ENCODE peak calls at places on chromosome X, in ten cellular contexts. X, T, L, O, E, Z, J, S, P and U are unnamed samples.

GRCh38 chrX:18354369-18355329 is at the start of gene SCML2:
- DNase-seq in L (peak), Z (peak), T (peak), S (peak), P (no peak), X (peak), J (peak), E (peak), O (peak), U (no peak)

GRCh38 chrX:87661761-87662160 is 144.2 kb downstream of the KLHL4 start:
- DNase-seq in E (no peak), O (no peak), P (no peak), S (no peak), T (no peak), L (no peak), Z (no peak), J (no peak), X (no peak), U (no peak)

GRCh38 chrX:100098660-100099375 is 311.3 kb downstream of the PCDH19 start:
- DNase-seq in O (no peak), X (no peak), P (no peak), T (no peak), J (no peak), E (no peak), L (no peak), Z (no peak), S (no peak), U (no peak)

GRCh38 chrX:31845003-31845402 is 773.2 kb upstream of the FTHL17 start:
- DNase-seq in J (no peak), L (no peak), Z (no peak), S (no peak), O (no peak), T (no peak), E (no peak), P (no peak), X (no peak), U (no peak)

GRCh38 chrX:133649659-133650058 is 234.4 kb upstream of the GPC4 start:
- DNase-seq in L (no peak), T (no peak), X (no peak), Z (no peak), P (no peak), S (no peak), E (no peak), O (no peak), J (no peak), U (no peak)

GRCh38 chrX:124307253-124307907 is 25.1 kb upstream of the TEX13D start:
- DNase-seq in L (no peak), P (no peak), T (no peak), S (no peak), O (no peak), X (no peak), J (no peak), E (no peak), Z (no peak), U (no peak)

GRCh38 chrX:2735270-2735669 is 16.6 kb upstream of the XG start:
- DNase-seq in T (no peak), S (no peak), X (no peak), Z (no peak), P (no peak), L (no peak), O (no peak), E (no peak), J (no peak), U (no peak)

GRCh38 chrX:107576841-107577240 is 51.5 kb upstream of the PRPS1 start:
- DNase-seq in J (no peak), O (no peak), Z (no peak), X (no peak), L (no peak), E (no peak), S (no peak), T (no peak), P (no peak), U (no peak)

GRCh38 chrX:107676559-107677378 is 48.5 kb downstream of the PRPS1 start:
- DNase-seq in X (peak), J (peak), P (peak), L (peak), S (peak), E (peak), T (peak), O (no peak), Z (peak), U (no peak)

GRCh38 chrX:15911729-15912550 is 57.3 kb upstream of the AP1S2 start:
- DNase-seq in O (no peak), S (no peak), T (no peak), P (no peak), L (no peak), X (no peak), Z (no peak), J (no peak), E (peak), U (no peak)

GRCh38 chrX:64229145-64229544 is 1.3 kb downstream of the ASB12 start:
- DNase-seq in Z (no peak), L (no peak), S (no peak), E (no peak), T (no peak), X (no peak), J (no peak), O (no peak), P (no peak), U (no peak)

GRCh38 chrX:26918633-26919032 is 544.5 kb downstream of the PPP4R3C start:
- DNase-seq in L (no peak), T (no peak), Z (peak), P (peak), O (peak), J (no peak), X (no peak), S (no peak), E (no peak), U (no peak)

GRCh38 chrX:103211012-103211715 is 3.7 kb upstream of the BEX4 start:
- DNase-seq in E (peak), J (peak), Z (peak), S (peak), P (peak), L (peak), O (peak), T (no peak), X (no peak), U (no peak)

GRCh38 chrX:70979136-70979762 is 48.4 kb upstream of the SLC7A3 start:
- DNase-seq in T (no peak), X (no peak), E (no peak), L (no peak), S (peak), O (peak), Z (no peak), P (no peak), J (peak), U (no peak)

GRCh38 chrX:19602866-19603620 is 87.7 kb upstream of the MAP3K15 start:
- DNase-seq in L (no peak), X (no peak), O (no peak), Z (no peak), S (peak), J (peak), P (peak), E (no peak), T (no peak), U (no peak)

GRCh38 chrX:11664211-11664888 is 1.4 kb downstream of the ARHGAP6 start:
- DNase-seq in O (no peak), J (no peak), L (peak), T (peak), X (no peak), S (no peak), E (no peak), Z (peak), P (no peak), U (no peak)

GRCh38 chrX:132737743-132738142 is 220.7 kb downstream of the HS6ST2 start:
- DNase-seq in J (no peak), Z (peak), P (peak), O (no peak), T (no peak), E (no peak), L (no peak), X (no peak), S (no peak), U (peak)

GRCh38 chrX:119734897-119735339 is 23.5 kb upstream of the SOWAHD start:
- DNase-seq in S (no peak), L (no peak), P (no peak), T (peak), X (peak), O (no peak), J (no peak), Z (peak), E (no peak), U (no peak)

GRCh38 chrX:39125834-39126233 is 324.6 kb downstream of the MID1IP1 start:
- DNase-seq in T (no peak), Z (peak), L (no peak), X (no peak), E (peak), P (no peak), J (no peak), S (no peak), O (no peak), U (no peak)

GRCh38 chrX:23742174-23742692 is 843 bp downstream of the ACOT9 start:
- DNase-seq in T (peak), X (no peak), E (peak), O (peak), P (no peak), S (peak), J (peak), Z (peak), L (peak), U (no peak)

GRCh38 chrX:34886011-34886410 is 56.6 kb upstream of the FAM47B start:
- DNase-seq in L (no peak), P (no peak), O (no peak), S (no peak), Z (no peak), X (no peak), E (peak), T (no peak), J (no peak), U (no peak)

GRCh38 chrX:110003167-110004156 is 548 bp downstream of the TMEM164 start:
- DNase-seq in J (peak), S (no peak), E (no peak), T (peak), O (no peak), L (peak), X (peak), Z (peak), P (no peak), U (no peak)

GRCh38 chrX:7801706-7802105 is 41.3 kb upstream of the VCX start:
- DNase-seq in S (no peak), T (no peak), P (no peak), L (no peak), X (no peak), O (no peak), E (no peak), Z (no peak), J (no peak), U (no peak)

GRCh38 chrX:151870603-151871002 is 42.1 kb upstream of the MAGEA4 start:
- DNase-seq in O (peak), E (no peak), S (peak), P (peak), X (no peak), L (no peak), T (no peak), Z (no peak), J (peak), U (no peak)

GRCh38 chrX:19964017-19964710 is 26.7 kb downstream of the BCLAF3 start:
- DNase-seq in T (no peak), J (no peak), E (no peak), Z (no peak), P (no peak), O (no peak), X (no peak), L (no peak), S (no peak), U (no peak)

DNA sequence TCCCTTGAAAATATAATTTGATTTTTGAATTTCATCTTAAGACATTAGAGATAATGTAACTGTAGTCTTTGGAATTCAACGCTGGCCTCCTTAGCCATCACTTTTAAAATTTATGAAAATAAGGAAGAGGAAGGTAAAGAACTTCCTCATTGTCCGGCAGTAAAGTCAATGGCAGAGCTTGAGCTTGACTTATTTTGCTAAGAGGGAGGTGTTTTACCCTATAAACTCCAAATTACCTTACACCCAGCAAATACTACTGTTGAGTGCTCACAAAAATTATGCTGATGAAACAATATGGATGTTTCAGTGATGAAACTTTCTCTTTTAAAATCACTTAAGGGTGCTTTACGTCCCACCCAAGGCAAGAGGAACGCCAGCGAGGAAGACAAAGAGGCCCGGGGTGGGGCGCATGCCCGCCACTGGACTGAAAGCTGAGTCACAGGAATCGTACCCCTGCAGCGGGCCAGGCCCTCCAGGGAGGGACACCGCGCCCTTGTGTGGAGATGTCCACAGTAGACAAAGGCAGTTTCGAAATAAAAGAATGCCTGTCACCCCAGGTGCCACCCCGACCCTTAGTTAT is 603 bp upstream of the TMSB4X start:
- DNase-seq in E (peak), L (peak), P (no peak), O (no peak), J (peak), Z (peak), T (peak), X (peak), S (peak), U (no peak)
- H3K27ac ChIP-seq in E (peak), L (peak), P (peak), O (no peak), J (peak), Z (peak), T (peak), X (peak), S (peak), U (peak)

GRCh38 chrX:25742334-25742733 is 395.8 kb upstream of the MAGEB18 start:
- DNase-seq in J (no peak), Z (no peak), S (no peak), O (no peak), E (no peak), L (no peak), P (no peak), T (no peak), X (no peak), U (no peak)

DNA sequence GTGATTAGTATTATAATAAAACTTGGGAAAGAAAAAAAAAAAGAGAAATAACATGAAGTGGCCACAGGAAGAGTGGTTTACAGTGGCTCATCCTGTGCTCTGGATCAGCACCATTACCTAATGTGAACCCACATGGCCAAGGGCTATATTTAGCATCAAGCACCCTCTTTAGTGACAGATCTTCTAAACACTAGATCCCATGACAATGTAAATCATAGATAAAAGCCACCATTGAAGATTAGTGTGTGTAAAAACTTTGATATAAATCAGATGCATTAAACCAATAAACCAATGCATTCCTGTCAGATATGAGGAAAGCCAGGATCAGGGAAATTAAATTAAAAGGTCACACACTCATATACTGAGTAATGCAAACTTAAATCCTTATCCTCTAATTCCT is 400.6 kb upstream of the MAGEB18 start:
- DNase-seq in P (no peak), E (no peak), Z (no peak), L (no peak), S (peak), T (no peak), X (no peak), J (no peak), O (no peak), U (no peak)
- H3K4me3 ChIP-seq in P (no peak), E (no peak), Z (no peak), L (no peak), S (no peak), T (no peak), X (no peak), J (no peak), O (no peak), U (no peak)

GRCh38 chrX:80807606-80808159 is 2.0 kb downstream of the BRWD3 start:
- DNase-seq in S (no peak), P (no peak), L (no peak), T (no peak), E (no peak), X (no peak), Z (no peak), O (no peak), J (peak), U (no peak)

GRCh38 chrX:80806557-80806956 is 3.1 kb downstream of the BRWD3 start:
- DNase-seq in Z (no peak), E (no peak), S (no peak), O (no peak), L (no peak), P (no peak), J (no peak), T (no peak), X (no peak), U (no peak)

GRCh38 chrX:80810365-80810978 is 795 bp upstream of the BRWD3 start:
- DNase-seq in P (no peak), O (no peak), Z (no peak), E (no peak), T (no peak), X (no peak), J (peak), L (no peak), S (no peak), U (no peak)

GRCh38 chrX:80808854-80809493 is 703 bp downstream of the BRWD3 start:
- DNase-seq in S (no peak), P (no peak), X (peak), T (peak), J (peak), Z (peak), O (no peak), L (peak), E (peak), U (no peak)

GRCh38 chrX:80808160-80808735 is 1.4 kb downstream of the BRWD3 start:
- DNase-seq in O (peak), J (peak), X (peak), Z (peak), P (peak), L (peak), T (peak), E (peak), S (peak), U (no peak)
- TF ChIP-seq POLR2A in O (no peak), J (peak), X (no peak), Z (peak), P (no peak), L (no peak), T (no peak), E (no peak), S (no peak), U (no peak)

DNA sequence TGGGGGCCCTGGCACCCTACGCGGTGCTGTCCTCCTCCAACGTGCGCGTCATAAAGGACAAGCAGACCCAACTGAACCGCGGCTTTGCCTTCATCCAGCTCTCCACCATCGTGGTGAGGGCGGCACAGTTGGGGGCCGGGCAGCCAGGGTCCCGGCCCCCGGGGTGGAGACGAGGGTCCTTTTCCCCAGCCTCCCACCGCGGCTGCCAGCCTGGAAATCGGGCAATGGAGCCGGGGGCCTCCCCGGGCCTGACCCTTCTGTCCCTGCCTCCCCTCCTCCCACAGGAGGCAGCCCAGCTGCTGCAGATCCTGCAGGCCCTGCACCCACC is 13.7 kb upstream of the UBA1 start:
- DNase-seq in Z (no peak), P (no peak), X (no peak), L (no peak), S (no peak), O (no peak), J (no peak), T (no peak), E (no peak), U (no peak)
- H3K27ac ChIP-seq in Z (no peak), P (no peak), X (no peak), L (no peak), S (no peak), O (no peak), J (no peak), T (peak), E (no peak), U (no peak)

GRCh38 chrX:115595049-115595448 is 34.1 kb downstream of the PLS3 start:
- DNase-seq in S (no peak), E (no peak), O (no peak), X (no peak), L (no peak), T (no peak), J (no peak), P (no peak), Z (no peak), U (no peak)
- H3K4me3 ChIP-seq in S (no peak), E (no peak), O (no peak), X (no peak), L (peak), T (no peak), J (no peak), P (no peak), Z (no peak), U (peak)

GRCh38 chrX:153793291-153793690 is 884 bp downstream of the IDH3G start:
- DNase-seq in O (no peak), L (no peak), S (no peak), J (no peak), E (no peak), T (no peak), P (no peak), Z (no peak), X (no peak), U (no peak)

GRCh38 chrX:153794897-153795816 is 689 bp downstream of the SSR4 start:
- DNase-seq in J (no peak), X (no peak), L (no peak), S (no peak), P (no peak), O (no peak), Z (no peak), T (no peak), E (no peak), U (no peak)

GRCh38 chrX:153791104-153791852 is 2.9 kb downstream of the IDH3G start:
- DNase-seq in X (no peak), J (no peak), O (no peak), L (no peak), T (no peak), Z (no peak), S (no peak), E (no peak), P (no peak), U (no peak)

GRCh38 chrX:153792368-153792767 is 1.8 kb downstream of the IDH3G start:
- DNase-seq in S (no peak), P (no peak), Z (no peak), J (no peak), E (no peak), T (no peak), X (no peak), L (no peak), O (no peak), U (no peak)

DNA sequence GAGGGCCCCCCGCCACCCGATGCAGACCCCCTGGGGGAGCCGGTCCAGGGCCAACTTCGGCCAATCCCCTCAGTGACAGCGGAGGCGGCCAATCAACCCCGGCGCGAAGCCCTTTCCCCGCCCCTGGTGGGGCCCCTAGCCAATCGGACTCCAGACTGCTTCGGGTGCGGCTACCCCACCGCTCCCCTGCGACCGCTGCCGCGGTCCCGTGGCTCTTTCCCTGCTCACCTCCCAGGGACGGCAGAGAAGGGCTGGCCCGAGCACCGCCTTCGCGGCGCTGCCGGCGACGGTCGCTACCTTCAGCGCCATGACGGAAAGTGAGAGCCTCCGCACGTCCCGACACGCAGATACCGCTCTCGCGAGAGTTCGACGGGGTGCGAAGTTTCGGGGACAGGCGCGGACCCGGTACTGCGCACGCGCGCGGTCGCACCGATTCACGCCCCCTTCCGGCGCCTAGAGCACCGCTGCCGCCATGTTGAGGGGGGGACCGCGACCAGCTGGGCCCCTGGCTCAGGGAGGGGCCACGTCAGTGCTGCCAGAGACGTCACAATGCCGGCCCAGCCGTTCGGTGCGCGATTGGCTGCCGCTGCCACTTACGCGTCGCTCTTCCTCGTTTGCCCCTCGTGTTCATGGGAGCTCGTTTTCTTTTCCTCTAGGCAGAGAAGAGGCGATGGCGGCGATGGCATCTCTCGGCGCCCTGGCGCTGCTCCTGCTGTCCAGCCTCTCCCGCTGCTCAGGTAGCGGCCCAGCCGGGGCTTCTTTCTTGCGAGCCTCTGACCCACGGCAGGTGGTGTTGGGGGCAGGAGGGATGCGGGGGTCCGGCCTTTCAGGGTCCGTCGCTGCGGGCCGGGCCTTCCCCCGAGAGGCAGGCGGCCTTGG is at the start of the genes IDH3G and SSR4:
- DNase-seq in L (peak), J (peak), X (peak), E (peak), P (peak), O (peak), Z (peak), T (peak), S (peak), U (no peak)
- TF ChIP-seq POLR2A in L (peak), J (peak), X (peak), E (peak), P (no peak), O (peak), Z (peak), T (no peak), S (peak), U (no peak)